ENCODE peak calls at places on chromosomes 3 and 15, in eight cellular contexts. E is CD8-positive, alpha-beta T cell; P is effector memory CD4-positive, alpha-beta T cell; X is SJCRH30; Z is BE2C; R is tibial artery; M is IMR-90; S is aorta. J is an unnamed sample. For H3K4me1, the result is how much of the 10 kb centered on the place peaks cover.

GRCh38 chr3:186461141-186461540 is 83.0 kb downstream of the CRYGS start:
- DNase-seq in X (no peak), Z (no peak), R (no peak), E (no peak), P (no peak), S (no peak), M (peak), J (no peak)

GRCh38 chr3:189513281-189514151 is 117.7 kb upstream of the TP63 start:
- DNase-seq in E (no peak), X (no peak), R (no peak), Z (no peak), S (no peak), P (no peak), M (no peak), J (no peak)

GRCh38 chr15:66237513-66238235 is 15.9 kb downstream of the MEGF11 start:
- DNase-seq in E (no peak), Z (no peak), S (no peak), M (no peak), R (no peak), P (no peak), X (no peak), J (no peak)

GRCh38 chr3:153210116-153210515 is 48.1 kb downstream of the RAP2B start:
- DNase-seq in S (no peak), Z (no peak), X (no peak), M (peak), P (no peak), E (peak), R (no peak), J (peak)

GRCh38 chr3:48215019-48215418 is 8.3 kb upstream of the CAMP start:
- DNase-seq in Z (no peak), X (no peak), R (peak), M (no peak), P (no peak), E (no peak), S (peak), J (no peak)

GRCh38 chr15:96087180-96087886 is 243.2 kb upstream of the NR2F2 start:
- DNase-seq in X (no peak), S (no peak), P (no peak), E (no peak), Z (no peak), R (no peak), M (no peak), J (peak)

GRCh38 chr15:68114840-68115239 is 60.7 kb downstream of the PIAS1 start:
- DNase-seq in R (no peak), Z (no peak), S (no peak), X (no peak), P (no peak), E (no peak), M (no peak), J (no peak)

GRCh38 chr3:137582484-137582883 is 181.6 kb upstream of the SOX14 start:
- DNase-seq in X (no peak), P (no peak), Z (no peak), E (no peak), M (no peak), S (no peak), R (no peak), J (peak)

GRCh38 chr3:56761023-56761422 is 40.7 kb downstream of the ARHGEF3 start:
- DNase-seq in X (no peak), P (no peak), R (no peak), M (no peak), E (no peak), S (no peak), Z (no peak), J (no peak)

GRCh38 chr15:32646304-32646703 is 4.8 kb downstream of the SCG5 start:
- DNase-seq in S (no peak), P (no peak), M (no peak), E (no peak), R (no peak), Z (peak), X (no peak), J (no peak)

GRCh38 chr3:167493240-167493639 is 19.4 kb upstream of the SERPINI2 start:
- DNase-seq in S (no peak), M (no peak), E (no peak), X (peak), Z (peak), R (no peak), P (no peak), J (peak)

GRCh38 chr3:71456155-71456554 is 127.4 kb downstream of the FOXP1 start:
- DNase-seq in M (peak), Z (no peak), S (no peak), X (no peak), P (no peak), E (no peak), R (no peak), J (no peak)
- H3K4me1 ChIP-seq in M (under half), Z (under half), S (under half), X (under half), P (half or more), E (half or more), R (under half), J (under half)

DNA sequence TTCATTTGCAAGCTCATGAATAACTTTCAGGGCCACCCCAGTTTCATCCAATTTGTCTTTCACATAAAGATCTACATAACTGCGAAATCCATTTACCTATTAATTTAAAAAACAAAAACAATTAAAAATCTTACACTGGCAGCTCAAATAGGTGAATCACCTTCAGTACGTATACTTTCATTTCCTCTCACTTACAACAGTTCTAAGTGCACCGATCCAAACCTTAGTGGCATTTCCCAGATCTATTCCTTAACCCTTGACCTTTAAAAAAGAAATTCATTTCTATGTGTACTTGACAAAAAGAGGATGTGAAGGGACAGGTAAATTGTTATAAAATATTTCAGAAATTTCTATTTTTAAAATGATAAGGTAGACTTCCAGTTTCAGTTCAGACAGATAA is 30.8 kb downstream of the TOP2B start:
- DNase-seq in S (no peak), P (no peak), Z (no peak), E (no peak), R (no peak), X (no peak), M (no peak), J (no peak)
- H3K4me1 ChIP-seq in S (under half), P (under half), Z (under half), E (under half), R (under half), X (under half), M (under half), J (under half)

DNA sequence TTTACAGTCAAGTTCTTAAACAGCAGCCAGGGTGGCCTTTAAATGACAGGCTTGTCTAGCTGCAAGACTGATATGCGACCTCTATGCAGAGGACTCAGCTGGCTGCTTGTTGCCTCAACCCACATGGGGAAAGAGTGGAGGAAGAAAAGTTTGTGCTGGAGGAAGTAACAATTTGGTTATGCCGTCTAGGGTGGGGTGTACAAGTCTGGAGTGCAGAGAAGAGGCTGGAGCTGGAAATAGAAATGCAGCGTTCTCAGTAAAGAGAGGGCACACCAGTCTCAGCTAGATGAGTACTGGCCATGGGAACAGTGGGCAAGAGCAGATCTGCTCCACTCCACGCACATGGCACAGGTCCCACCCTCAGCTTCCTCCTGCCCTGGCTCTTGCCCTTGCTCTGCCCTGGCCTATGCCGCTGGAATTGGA is 59.9 kb upstream of the FURIN start:
- DNase-seq in S (no peak), M (no peak), R (no peak), X (no peak), Z (no peak), P (no peak), E (no peak), J (no peak)
- H3K4me1 ChIP-seq in S (under half), M (under half), R (under half), X (under half), Z (under half), P (under half), E (under half), J (under half)

GRCh38 chr3:194204793-194205065 is 68.8 kb downstream of the HES1 start:
- DNase-seq in P (no peak), Z (no peak), X (no peak), S (no peak), M (no peak), R (no peak), E (no peak), J (no peak)

GRCh38 chr3:194204036-194204792 is 68.3 kb downstream of the HES1 start:
- DNase-seq in S (no peak), Z (no peak), X (no peak), R (no peak), E (no peak), M (no peak), P (no peak), J (no peak)

GRCh38 chr3:194206375-194206774 is 70.4 kb downstream of the HES1 start:
- DNase-seq in Z (peak), S (peak), M (peak), R (no peak), X (peak), P (no peak), E (no peak), J (no peak)

GRCh38 chr3:194203482-194204035 is 67.6 kb downstream of the HES1 start:
- DNase-seq in R (no peak), S (no peak), X (no peak), P (no peak), M (no peak), Z (no peak), E (no peak), J (no peak)

DNA sequence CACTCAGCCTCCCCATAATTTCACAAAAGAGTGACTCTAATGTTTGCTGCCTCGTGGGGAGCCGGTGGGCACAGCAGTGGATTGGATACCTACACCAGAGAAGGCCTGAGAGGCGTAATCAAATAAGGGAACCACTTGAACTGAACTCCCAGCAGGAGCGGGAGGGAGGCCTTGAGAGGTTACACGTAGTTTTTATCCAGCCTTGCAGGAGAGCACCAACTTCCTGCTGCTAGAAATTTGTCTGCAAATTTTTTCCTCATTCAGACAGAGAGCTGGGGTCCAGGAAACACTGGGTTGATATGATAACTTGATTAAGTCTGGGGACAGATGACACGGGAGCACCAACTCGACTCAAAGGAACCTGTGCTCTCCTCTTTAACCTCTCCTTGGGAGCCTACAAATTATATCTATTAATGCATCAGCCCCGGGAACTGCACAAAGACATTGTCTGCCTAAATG is 69.8 kb downstream of the HES1 start:
- DNase-seq in E (no peak), M (no peak), P (no peak), X (peak), Z (peak), R (no peak), S (no peak), J (peak)
- H3K4me1 ChIP-seq in E (under half), M (under half), P (under half), X (under half), Z (under half), R (under half), S (under half), J (under half)

GRCh38 chr3:134916276-134916961 is 121.4 kb downstream of the EPHB1 start:
- DNase-seq in R (no peak), Z (no peak), S (no peak), X (no peak), E (no peak), P (no peak), M (no peak), J (no peak)

GRCh38 chr3:134917631-134918030 is 122.6 kb downstream of the EPHB1 start:
- DNase-seq in E (no peak), P (no peak), R (no peak), X (no peak), S (no peak), M (no peak), Z (no peak), J (no peak)

GRCh38 chr3:134910026-134910425 is 115.0 kb downstream of the EPHB1 start:
- DNase-seq in X (no peak), R (no peak), M (no peak), S (no peak), Z (no peak), P (no peak), E (no peak), J (no peak)

GRCh38 chr3:134911611-134912604 is 116.8 kb downstream of the EPHB1 start:
- DNase-seq in S (no peak), X (no peak), Z (no peak), P (no peak), R (peak), M (no peak), E (no peak), J (no peak)
- H3K4me1 ChIP-seq in S (under half), X (under half), Z (under half), P (under half), R (under half), M (under half), E (under half), J (under half)

GRCh38 chr15:101252836-101253235 is 988 bp upstream of the CHSY1 start:
- DNase-seq in P (no peak), X (no peak), S (no peak), Z (no peak), R (no peak), E (no peak), M (no peak), J (no peak)

GRCh38 chr15:101248274-101248673 is 3.6 kb downstream of the CHSY1 start:
- DNase-seq in X (no peak), E (no peak), R (no peak), S (no peak), Z (no peak), M (no peak), P (no peak), J (no peak)

GRCh38 chr15:101250331-101250730 is 1.5 kb downstream of the CHSY1 start:
- DNase-seq in M (peak), Z (no peak), P (no peak), S (no peak), R (no peak), E (no peak), X (no peak), J (no peak)

GRCh38 chr15:101251830-101252820 is at the start of gene CHSY1:
- DNase-seq in M (peak), X (peak), R (peak), Z (peak), E (peak), P (peak), S (peak), J (peak)

GRCh38 chr15:101250931-101251829 is 668 bp downstream of the CHSY1 start:
- DNase-seq in R (peak), P (no peak), M (no peak), S (no peak), Z (peak), E (no peak), X (peak), J (no peak)
- H3K4me1 ChIP-seq in R (under half), P (under half), M (under half), S (under half), Z (under half), E (under half), X (under half), J (under half)

DNA sequence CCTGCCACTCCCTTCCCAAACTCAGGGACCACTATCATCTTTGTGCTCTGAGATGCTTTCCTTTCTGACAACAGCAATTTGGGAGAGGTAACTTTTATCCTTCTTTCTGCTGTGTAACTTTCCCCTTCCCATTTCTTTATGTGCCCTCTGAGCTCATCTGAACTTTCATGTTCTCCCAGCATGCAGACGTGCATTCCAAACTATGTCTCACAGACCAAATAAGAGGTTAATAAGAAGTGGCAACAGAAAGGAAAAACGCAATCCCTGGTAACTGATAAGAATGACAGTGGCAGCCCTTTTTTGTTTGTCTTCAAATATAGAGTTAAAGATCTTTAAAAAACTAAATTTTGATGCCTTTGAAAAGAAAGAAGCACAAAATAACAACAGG is 533.4 kb downstream of the FOXP1 start:
- DNase-seq in S (no peak), Z (no peak), X (no peak), M (peak), P (no peak), R (no peak), E (no peak), J (no peak)
- H3K4me1 ChIP-seq in S (under half), Z (under half), X (under half), M (under half), P (under half), R (half or more), E (half or more), J (under half)